ENCODE peak calls at places on chromosomes 11 and 22, in seven cellular contexts. One of them, this sample, is unnamed.

GRCh38 chr11:100404907-100405306 is 282.2 kb upstream of the ARHGAP42 start:
- DNase-seq in mesendoderm: peak; percentile 23
- DNase-seq in mesenchymal stem cell: no peak
- DNase-seq in H9: peak; percentile 45
- DNase-seq in neuronal stem cell: no peak
- DNase-seq in trophoblast cell: no peak
- DNase-seq in H1: no peak
- DNase-seq in this sample: no peak

GRCh38 chr11:69209936-69210659 is 54.4 kb downstream of the SMIM38 start:
- DNase-seq in mesendoderm: peak; percentile 10
- DNase-seq in mesenchymal stem cell: peak; percentile 32
- DNase-seq in H9: no peak
- DNase-seq in neuronal stem cell: no peak
- DNase-seq in trophoblast cell: peak; percentile 8
- DNase-seq in H1: no peak
- DNase-seq in this sample: no peak

GRCh38 chr11:117273550-117274289 is 17.4 kb upstream of the BACE1-AS start:
- DNase-seq in mesendoderm: peak; percentile 90
- DNase-seq in mesenchymal stem cell: peak; percentile 92
- DNase-seq in H9: no peak
- DNase-seq in neuronal stem cell: no peak
- DNase-seq in trophoblast cell: no peak
- DNase-seq in H1: no peak
- DNase-seq in this sample: peak; percentile 92

GRCh38 chr22:47623740-47624103 is 861.3 kb downstream of the TBC1D22A start:
- DNase-seq in mesendoderm: no peak
- DNase-seq in mesenchymal stem cell: no peak
- DNase-seq in H9: no peak
- DNase-seq in neuronal stem cell: no peak
- DNase-seq in trophoblast cell: no peak
- DNase-seq in H1: peak; percentile 33
- DNase-seq in this sample: no peak

GRCh38 chr11:28585007-28585406 is 476.8 kb downstream of the METTL15 start:
- DNase-seq in mesendoderm: no peak
- DNase-seq in mesenchymal stem cell: peak; percentile 49
- DNase-seq in H9: no peak
- DNase-seq in neuronal stem cell: no peak
- DNase-seq in trophoblast cell: no peak
- DNase-seq in H1: no peak
- DNase-seq in this sample: peak; percentile 84

GRCh38 chr11:24496371-24496727 is 504 bp upstream of the LUZP2 start:
- DNase-seq in mesendoderm: no peak
- DNase-seq in mesenchymal stem cell: no peak
- DNase-seq in H9: no peak
- DNase-seq in neuronal stem cell: no peak
- DNase-seq in trophoblast cell: no peak
- DNase-seq in H1: no peak
- DNase-seq in this sample: peak; percentile 18

GRCh38 chr11:68690671-68691401 is 6.5 kb downstream of the GAL start:
- DNase-seq in mesendoderm: no peak
- DNase-seq in mesenchymal stem cell: no peak
- DNase-seq in H9: peak; percentile 28
- DNase-seq in neuronal stem cell: no peak
- DNase-seq in trophoblast cell: no peak
- DNase-seq in H1: peak; percentile 34
- DNase-seq in this sample: no peak

GRCh38 chr11:35166369-35167360 is 27.7 kb downstream of the CD44 start:
- DNase-seq in mesendoderm: no peak
- DNase-seq in mesenchymal stem cell: peak; percentile 89
- DNase-seq in H9: no peak
- DNase-seq in neuronal stem cell: no peak
- DNase-seq in trophoblast cell: peak; percentile 99
- DNase-seq in H1: no peak
- DNase-seq in this sample: peak; percentile 93

GRCh38 chr22:44530569-44530968 is 32.5 kb upstream of the RTL6 start:
- DNase-seq in mesendoderm: no peak
- DNase-seq in mesenchymal stem cell: no peak
- DNase-seq in H9: no peak
- DNase-seq in neuronal stem cell: no peak
- DNase-seq in trophoblast cell: peak; percentile 78
- DNase-seq in H1: no peak
- DNase-seq in this sample: no peak

GRCh38 chr11:65479184-65480145 is 19.4 kb upstream of the MALAT1 start:
- DNase-seq in mesendoderm: peak; percentile 89
- DNase-seq in mesenchymal stem cell: peak; percentile 97
- DNase-seq in H9: peak; percentile 76
- DNase-seq in neuronal stem cell: no peak
- DNase-seq in trophoblast cell: peak; percentile 30
- DNase-seq in H1: peak; percentile 66
- DNase-seq in this sample: peak; percentile 95

GRCh38 chr11:93234602-93235207 is 36.9 kb upstream of the SLC36A4 start:
- DNase-seq in mesendoderm: peak; percentile 90
- DNase-seq in mesenchymal stem cell: peak; percentile 76
- DNase-seq in H9: peak; percentile 81
- DNase-seq in neuronal stem cell: peak; percentile 71
- DNase-seq in trophoblast cell: peak; percentile 94
- DNase-seq in H1: peak; percentile 85
- DNase-seq in this sample: peak; percentile 76

GRCh38 chr11:34147581-34147980 is 42.2 kb downstream of the NAT10 start:
- DNase-seq in mesendoderm: no peak
- DNase-seq in mesenchymal stem cell: no peak
- DNase-seq in H9: no peak
- DNase-seq in neuronal stem cell: no peak
- DNase-seq in trophoblast cell: no peak
- DNase-seq in H1: no peak
- DNase-seq in this sample: no peak
- H3K18ac ChIP-seq in mesendoderm: no peak overlapping the region
- H3K18ac ChIP-seq in mesenchymal stem cell: no peak overlapping the region
- H3K18ac ChIP-seq in H9: no peak overlapping the region
- H3K18ac ChIP-seq in neuronal stem cell: no peak overlapping the region
- H3K18ac ChIP-seq in trophoblast cell: no peak overlapping the region
- H3K18ac ChIP-seq in H1: no peak overlapping the region
- H3K18ac ChIP-seq in this sample: no peak overlapping the region

GRCh38 chr22:37832022-37832857 is 9.1 kb downstream of the GALR3 start:
- DNase-seq in mesendoderm: no peak
- DNase-seq in mesenchymal stem cell: no peak
- DNase-seq in H9: no peak
- DNase-seq in neuronal stem cell: no peak
- DNase-seq in trophoblast cell: no peak
- DNase-seq in H1: no peak
- DNase-seq in this sample: no peak
- H3K18ac ChIP-seq in mesendoderm: no peak overlapping the region
- H3K18ac ChIP-seq in mesenchymal stem cell: no peak overlapping the region
- H3K18ac ChIP-seq in H9: no peak overlapping the region
- H3K18ac ChIP-seq in neuronal stem cell: no peak overlapping the region
- H3K18ac ChIP-seq in trophoblast cell: no peak overlapping the region
- H3K18ac ChIP-seq in H1: no peak overlapping the region
- H3K18ac ChIP-seq in this sample: no peak overlapping the region

DNA sequence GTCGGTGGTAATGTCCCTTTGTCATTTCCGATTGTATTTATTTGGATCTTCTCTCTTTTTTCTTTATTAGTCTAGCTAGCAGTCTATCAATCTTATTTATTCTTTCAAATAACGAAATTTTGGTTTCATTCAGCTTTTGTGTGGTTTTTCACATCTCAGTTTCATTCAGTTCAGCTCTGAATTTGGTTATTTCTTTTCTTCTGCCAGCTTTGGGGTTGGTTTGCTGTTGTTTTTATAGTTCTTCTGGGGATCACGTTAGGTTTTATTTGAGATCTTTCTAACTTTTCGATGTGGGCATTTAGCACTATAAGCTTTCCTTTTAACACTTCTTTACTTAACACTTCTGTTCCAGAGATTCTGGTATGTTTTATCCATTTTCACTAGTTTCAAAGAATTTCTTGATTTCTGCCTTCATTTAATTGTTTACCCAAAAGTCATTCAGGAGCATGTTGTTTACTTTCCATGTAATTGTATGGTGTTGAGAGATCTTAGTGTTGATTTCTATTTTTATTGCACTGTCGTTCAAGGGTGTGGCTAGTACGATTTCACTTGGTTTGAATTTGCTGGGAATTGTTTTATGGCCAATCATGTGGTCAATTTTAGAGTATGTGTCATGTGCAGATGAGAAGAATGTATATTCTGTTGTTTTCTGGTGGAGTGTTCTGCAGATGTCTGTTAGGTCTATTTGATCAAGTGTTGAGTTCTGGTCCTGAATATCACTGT is 7.7 kb upstream of the SCGB1D1 start:
- DNase-seq in mesendoderm: no peak
- DNase-seq in mesenchymal stem cell: no peak
- DNase-seq in H9: no peak
- DNase-seq in neuronal stem cell: no peak
- DNase-seq in trophoblast cell: no peak
- DNase-seq in H1: no peak
- DNase-seq in this sample: no peak
- H3K18ac ChIP-seq in mesendoderm: no peak overlapping the region
- H3K18ac ChIP-seq in mesenchymal stem cell: no peak overlapping the region
- H3K18ac ChIP-seq in H9: no peak overlapping the region
- H3K18ac ChIP-seq in neuronal stem cell: no peak overlapping the region
- H3K18ac ChIP-seq in trophoblast cell: no peak overlapping the region
- H3K18ac ChIP-seq in H1: no peak overlapping the region
- H3K18ac ChIP-seq in this sample: no peak overlapping the region

DNA sequence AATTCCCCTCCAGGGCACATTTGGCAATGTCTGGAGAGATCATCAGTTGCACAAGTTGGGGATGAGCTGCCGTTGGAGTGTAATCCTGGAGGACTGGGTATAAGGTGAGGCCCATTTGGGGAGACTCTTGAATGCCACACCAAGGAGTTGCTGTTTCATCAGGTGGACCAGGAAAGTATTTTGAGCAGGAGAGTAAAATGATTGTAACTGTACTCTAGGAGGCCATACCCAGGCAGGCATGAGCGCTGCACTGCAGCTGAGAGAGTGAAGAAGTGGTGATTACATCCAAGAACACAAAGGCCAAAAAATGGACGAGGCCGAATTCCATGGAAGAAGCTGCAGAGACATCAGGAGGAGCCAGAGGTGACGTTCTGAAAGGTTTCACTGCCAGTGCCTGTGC is 8.8 kb upstream of the ACRV1 start:
- DNase-seq in mesendoderm: no peak
- DNase-seq in mesenchymal stem cell: no peak
- DNase-seq in H9: no peak
- DNase-seq in neuronal stem cell: no peak
- DNase-seq in trophoblast cell: peak; percentile 8
- DNase-seq in H1: no peak
- DNase-seq in this sample: no peak
- H3K18ac ChIP-seq in mesendoderm: no peak overlapping the region
- H3K18ac ChIP-seq in mesenchymal stem cell: no peak overlapping the region
- H3K18ac ChIP-seq in H9: no peak overlapping the region
- H3K18ac ChIP-seq in neuronal stem cell: no peak overlapping the region
- H3K18ac ChIP-seq in trophoblast cell: no peak overlapping the region
- H3K18ac ChIP-seq in H1: no peak overlapping the region
- H3K18ac ChIP-seq in this sample: no peak overlapping the region

GRCh38 chr11:30471244-30471643 is 114.9 kb downstream of the MPPED2 start:
- DNase-seq in mesendoderm: no peak
- DNase-seq in mesenchymal stem cell: no peak
- DNase-seq in H9: no peak
- DNase-seq in neuronal stem cell: no peak
- DNase-seq in trophoblast cell: no peak
- DNase-seq in H1: no peak
- DNase-seq in this sample: no peak
- H3K18ac ChIP-seq in mesendoderm: no peak overlapping the region
- H3K18ac ChIP-seq in mesenchymal stem cell: no peak overlapping the region
- H3K18ac ChIP-seq in H9: no peak overlapping the region
- H3K18ac ChIP-seq in neuronal stem cell: no peak overlapping the region
- H3K18ac ChIP-seq in trophoblast cell: no peak overlapping the region
- H3K18ac ChIP-seq in H1: peak overlapping the region; percentile 5
- H3K18ac ChIP-seq in this sample: no peak overlapping the region

GRCh38 chr11:61959678-61960077 is 7.8 kb downstream of the FTH1 start:
- DNase-seq in mesendoderm: no peak
- DNase-seq in mesenchymal stem cell: no peak
- DNase-seq in H9: no peak
- DNase-seq in neuronal stem cell: no peak
- DNase-seq in trophoblast cell: no peak
- DNase-seq in H1: no peak
- DNase-seq in this sample: no peak
- H3K18ac ChIP-seq in mesendoderm: no peak overlapping the region
- H3K18ac ChIP-seq in mesenchymal stem cell: no peak overlapping the region
- H3K18ac ChIP-seq in H9: no peak overlapping the region
- H3K18ac ChIP-seq in neuronal stem cell: no peak overlapping the region
- H3K18ac ChIP-seq in trophoblast cell: no peak overlapping the region
- H3K18ac ChIP-seq in H1: no peak overlapping the region
- H3K18ac ChIP-seq in this sample: no peak overlapping the region

DNA sequence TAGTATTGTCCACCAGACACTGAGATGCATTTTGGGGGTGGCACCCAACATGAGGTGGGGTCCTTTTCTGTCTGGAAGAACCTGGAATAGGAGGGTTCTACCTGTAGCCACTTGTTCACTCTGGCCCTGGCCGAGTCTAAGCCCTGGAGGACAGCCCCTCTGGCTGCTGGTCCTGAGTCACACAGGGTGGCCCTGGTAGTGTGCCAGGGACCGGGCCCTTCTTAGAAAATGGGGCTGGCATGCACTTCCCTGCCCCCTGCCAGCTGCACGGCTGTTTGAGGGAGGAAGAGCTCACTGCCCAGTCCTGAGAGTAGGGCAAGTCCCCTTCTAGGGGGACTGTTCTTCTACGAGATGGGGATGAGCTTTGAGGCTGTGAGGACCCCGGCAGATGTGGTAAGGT is 2.2 kb downstream of the PLCB3 start:
- DNase-seq in mesendoderm: no peak
- DNase-seq in mesenchymal stem cell: no peak
- DNase-seq in H9: no peak
- DNase-seq in neuronal stem cell: no peak
- DNase-seq in trophoblast cell: no peak
- DNase-seq in H1: no peak
- DNase-seq in this sample: no peak
- H3K18ac ChIP-seq in mesendoderm: no peak overlapping the region
- H3K18ac ChIP-seq in mesenchymal stem cell: no peak overlapping the region
- H3K18ac ChIP-seq in H9: no peak overlapping the region
- H3K18ac ChIP-seq in neuronal stem cell: no peak overlapping the region
- H3K18ac ChIP-seq in trophoblast cell: no peak overlapping the region
- H3K18ac ChIP-seq in H1: no peak overlapping the region
- H3K18ac ChIP-seq in this sample: no peak overlapping the region

This sample was measured in IMR-90.